ENCODE peak calls at places on chromosome 15, in seven cellular contexts. F, W, Z, N, R, E and G are unnamed samples.

GRCh38 chr15:98120561-98120960 is 160.1 kb downstream of the ARRDC4 start:
- DNase-seq in W (no peak), F (no peak), N (no peak), Z (no peak), R (no peak), E (no peak), G (peak)

GRCh38 chr15:98523912-98524255 is 124.5 kb upstream of the IGF1R start:
- DNase-seq in E (no peak), R (no peak), F (no peak), W (no peak), Z (no peak), N (no peak), G (no peak)

GRCh38 chr15:78174398-78174797 is 25.2 kb downstream of the IDH3A start:
- DNase-seq in Z (no peak), N (no peak), W (no peak), R (no peak), E (peak), F (no peak), G (no peak)

GRCh38 chr15:41483115-41483514 is 10.6 kb upstream of the ITPKA start:
- DNase-seq in N (no peak), E (no peak), Z (no peak), F (no peak), R (no peak), W (no peak), G (no peak)

GRCh38 chr15:63146684-63147083 is 10.6 kb downstream of the RPS27L start:
- DNase-seq in F (no peak), R (no peak), W (no peak), E (no peak), Z (peak), N (peak), G (peak)

GRCh38 chr15:66760968-66761722 is 59.1 kb downstream of the SMAD6 start:
- DNase-seq in Z (peak), E (no peak), R (no peak), F (no peak), N (no peak), W (no peak), G (peak)

GRCh38 chr15:95958417-95958816 is 372.1 kb upstream of the NR2F2 start:
- DNase-seq in Z (no peak), F (no peak), N (no peak), R (no peak), W (no peak), E (no peak), G (no peak)

GRCh38 chr15:45640610-45641009 is 5.8 kb downstream of the SQOR start:
- DNase-seq in E (no peak), N (peak), R (peak), W (no peak), F (peak), Z (peak), G (peak)

GRCh38 chr15:78307977-78308376 is 8.6 kb upstream of the SKIC8 start:
- DNase-seq in Z (no peak), W (no peak), R (no peak), F (no peak), E (no peak), N (no peak), G (no peak)

GRCh38 chr15:82122754-82123400 is 77.1 kb upstream of the MEX3B start:
- DNase-seq in Z (peak), E (no peak), N (peak), R (peak), W (no peak), F (peak), G (peak)

GRCh38 chr15:50146661-50147060 is 27.6 kb upstream of the ATP8B4 start:
- DNase-seq in W (no peak), N (no peak), F (no peak), E (no peak), Z (no peak), R (no peak), G (no peak)

DNA sequence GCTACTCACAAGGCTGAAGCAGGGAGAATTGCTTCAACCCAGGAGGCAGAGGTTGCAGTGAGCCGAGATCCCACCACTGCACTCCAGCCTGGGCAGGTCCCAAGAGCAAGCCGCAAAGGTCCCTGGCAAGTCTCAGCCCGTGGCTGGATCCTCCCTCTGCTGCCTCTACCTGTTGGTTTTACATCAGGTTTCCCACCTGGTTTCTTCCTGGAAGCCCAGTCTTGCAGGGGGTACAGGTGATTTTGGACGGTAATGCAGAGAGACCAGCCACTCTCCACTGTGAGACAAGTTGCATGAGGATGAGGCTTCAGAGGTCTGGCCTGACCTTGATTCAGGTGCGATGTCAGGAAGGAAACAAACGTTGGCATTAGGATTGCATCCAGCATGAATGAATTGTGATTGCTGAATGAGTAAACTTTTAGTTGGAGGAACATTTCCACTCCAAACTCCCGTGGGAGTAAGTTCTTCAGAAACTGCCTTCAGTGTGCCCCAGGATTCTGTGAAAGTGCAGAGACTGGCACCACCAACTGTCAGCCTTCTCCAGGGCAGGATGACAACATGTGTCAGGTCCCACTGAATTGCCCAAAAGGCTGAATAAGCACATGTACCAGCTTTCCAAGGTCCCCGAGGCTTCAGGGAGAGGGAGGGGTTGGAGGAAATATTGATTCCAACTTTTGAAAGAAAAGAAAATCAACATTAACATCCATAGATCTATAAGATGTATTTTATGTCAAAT is 189.4 kb downstream of the TJP1 start:
- DNase-seq in W (no peak), R (no peak), N (no peak), Z (no peak), F (no peak), E (no peak), G (no peak)
- H2AFZ ChIP-seq in W (no peak), R (no peak), N (no peak), Z (no peak), F (no peak), E (no peak), G (no peak)

DNA sequence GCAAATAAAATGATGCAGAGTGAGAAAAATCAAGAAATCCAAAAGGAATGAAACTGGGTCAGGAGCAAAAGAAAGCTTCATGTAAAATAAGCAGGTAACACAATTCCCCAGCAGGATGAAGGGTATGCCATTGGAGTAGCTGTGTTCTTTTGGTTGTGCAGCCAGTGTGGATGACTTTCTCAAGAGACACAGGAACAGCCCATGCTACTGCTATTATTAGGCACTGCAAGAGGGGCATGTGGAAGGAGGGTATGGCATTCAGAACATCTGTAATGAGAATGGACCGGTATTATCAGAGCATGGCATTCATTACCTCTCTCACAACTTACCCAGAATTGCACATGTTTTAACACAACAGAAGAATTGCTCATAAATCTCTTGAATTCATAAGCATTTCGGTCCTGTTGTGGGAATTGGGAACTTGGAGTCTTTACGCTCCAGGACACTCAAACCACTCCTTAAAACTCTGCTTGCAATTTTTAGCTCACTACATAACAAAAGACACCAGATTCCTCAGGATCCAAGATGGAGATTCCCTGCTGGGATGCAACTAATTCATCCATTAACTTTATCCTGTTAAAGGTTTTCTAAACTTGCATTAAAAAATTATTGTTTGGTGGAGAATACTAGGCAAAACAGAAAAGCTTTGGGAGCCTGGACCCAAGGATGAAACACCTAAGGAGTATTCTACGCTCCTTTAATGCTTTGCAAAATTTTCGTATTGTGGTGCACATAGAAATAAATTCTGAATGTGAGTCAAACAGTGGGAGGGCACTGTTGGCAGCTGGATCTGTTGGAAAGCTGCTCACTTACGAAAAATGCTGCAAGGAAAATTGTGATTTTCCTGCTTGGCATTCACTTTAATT is 34.7 kb upstream of the CDIN1 start:
- DNase-seq in N (peak), F (no peak), W (peak), R (no peak), Z (no peak), E (no peak), G (peak)
- H2AFZ ChIP-seq in N (no peak), F (no peak), W (no peak), R (no peak), Z (no peak), E (no peak), G (peak)

DNA sequence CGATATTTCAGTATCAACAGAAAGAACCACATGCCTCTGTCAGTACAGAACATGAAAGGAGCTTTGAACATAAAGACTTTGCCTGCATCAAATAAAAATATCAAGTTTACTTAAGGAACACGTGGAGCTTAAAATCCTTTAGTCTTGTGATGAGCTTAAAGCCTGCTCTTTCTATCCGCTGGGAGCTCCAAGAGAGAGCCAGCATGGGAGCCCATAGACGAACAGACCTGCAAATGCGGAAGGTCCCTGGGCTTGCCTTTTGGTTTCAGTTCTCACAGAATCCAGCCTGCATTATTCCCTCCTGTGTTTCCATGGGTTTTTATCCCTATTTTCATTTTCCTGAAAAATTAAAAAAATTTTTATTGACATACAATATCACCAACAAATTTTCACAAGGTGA is 530.6 kb upstream of the RGMA start:
- DNase-seq in Z (no peak), W (no peak), E (no peak), N (no peak), R (no peak), F (no peak), G (no peak)
- H2AFZ ChIP-seq in Z (no peak), W (peak), E (no peak), N (no peak), R (no peak), F (no peak), G (no peak)

DNA sequence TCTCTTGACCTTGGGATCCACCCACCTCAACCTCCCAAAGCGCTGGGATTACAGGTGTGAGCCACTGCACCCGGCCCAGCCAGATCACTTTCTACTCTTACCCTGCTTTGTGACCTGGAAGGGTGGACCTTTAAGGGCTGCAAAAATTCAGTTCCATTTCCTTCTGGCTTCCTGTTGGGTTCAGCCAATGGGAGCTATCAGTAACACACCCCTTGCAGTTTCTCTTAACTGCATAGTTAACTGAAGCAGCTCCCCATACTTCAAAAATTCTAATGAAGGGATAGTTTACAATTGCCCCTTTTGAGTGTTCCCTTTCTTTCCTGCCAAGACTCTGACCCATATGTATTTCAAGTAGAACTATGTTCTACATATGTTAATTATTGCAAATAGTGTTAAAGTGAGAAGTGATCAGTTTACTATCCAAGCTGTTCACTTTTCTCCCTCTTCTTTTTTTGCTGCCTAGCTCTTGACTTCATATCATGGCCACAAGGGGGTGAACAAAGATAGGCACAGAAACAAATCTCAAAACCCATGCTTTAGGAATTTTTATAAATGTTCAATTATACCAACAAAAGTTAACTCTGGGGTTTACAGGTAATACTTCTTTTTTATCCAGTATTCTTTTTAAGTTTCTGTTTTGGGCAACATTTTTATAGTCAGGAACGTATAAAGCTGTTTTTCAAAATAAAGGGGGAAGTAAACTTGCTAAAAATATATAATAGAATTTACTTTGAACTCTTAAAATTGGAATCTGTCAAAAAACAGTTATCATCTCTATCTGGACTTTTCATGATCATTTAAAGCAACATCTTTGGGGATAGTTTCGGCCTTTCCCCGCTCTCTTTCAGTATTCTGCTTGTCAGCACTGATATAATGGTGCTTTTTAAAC is 8.1 kb downstream of the PGBD4 start:
- DNase-seq in R (no peak), N (peak), W (peak), E (no peak), Z (peak), F (peak), G (peak)
- H2AFZ ChIP-seq in R (no peak), N (no peak), W (peak), E (no peak), Z (no peak), F (no peak), G (peak)

GRCh38 chr15:73985101-73985873 is 6.8 kb downstream of the STOML1 start:
- DNase-seq in F (peak), W (no peak), E (peak), N (peak), R (no peak), Z (no peak), G (peak)

GRCh38 chr15:73984208-73984979 is 7.7 kb downstream of the STOML1 start:
- DNase-seq in W (no peak), N (no peak), E (no peak), F (no peak), Z (no peak), R (no peak), G (peak)

GRCh38 chr15:73982251-73982962 is 9.7 kb downstream of the STOML1 start:
- DNase-seq in W (no peak), F (peak), Z (peak), R (peak), E (no peak), N (peak), G (peak)

GRCh38 chr15:73983211-73983727 is 8.8 kb downstream of the STOML1 start:
- DNase-seq in F (peak), Z (peak), R (peak), E (no peak), W (no peak), N (peak), G (peak)

DNA sequence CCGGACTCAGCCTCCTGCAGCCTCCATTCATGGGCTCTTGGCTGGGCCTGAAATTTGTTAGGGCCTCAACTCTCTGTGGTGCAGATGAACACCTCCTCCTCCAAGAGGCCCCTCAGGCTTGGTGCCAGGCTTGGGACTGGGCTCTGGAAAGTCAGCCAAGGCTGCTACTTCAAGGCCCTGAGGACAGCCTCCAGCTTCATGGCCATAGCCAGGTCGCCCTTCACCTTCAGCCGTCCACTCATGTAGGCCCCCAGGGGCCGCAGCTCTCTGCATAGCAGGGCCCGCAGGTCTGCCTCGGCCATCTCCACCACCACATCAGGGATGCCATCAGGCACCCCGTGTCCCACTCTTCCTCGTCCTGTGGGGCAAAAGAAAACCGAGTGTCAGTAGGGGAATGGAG is 8.3 kb downstream of the STOML1 start:
- DNase-seq in Z (no peak), F (no peak), E (no peak), W (no peak), N (no peak), R (no peak), G (no peak)
- H2AFZ ChIP-seq in Z (no peak), F (no peak), E (no peak), W (no peak), N (no peak), R (no peak), G (no peak)